ENCODE peak calls at places on chromosomes 13 and 19, in nine cellular contexts. P is WERI-Rb-1, C is stomach, L is fibroblast of pulmonary artery, K is GM23338, E is fibroblast of mammary gland, U is WTC11, M is H9, T is fibroblast of the aortic adventitia. D is an unnamed sample.

GRCh38 chr13:40145139-40145538 is 489.7 kb downstream of the COG6 start:
- DNase-seq in P (no peak), C (no peak), L (no peak), K (no peak), E (no peak), U (no peak), M (no peak), T (no peak), D (no peak)

GRCh38 chr13:50357586-50358118 is 342.4 kb downstream of the KCNRG start:
- DNase-seq in P (no peak), C (peak), L (peak), K (no peak), E (peak), U (no peak), M (no peak), T (peak), D (no peak)

GRCh38 chr19:12792853-12793289 is 1.6 kb downstream of the JUNB start:
- DNase-seq in P (no peak), C (no peak), L (no peak), K (no peak), E (no peak), U (no peak), M (no peak), T (no peak), D (no peak)

GRCh38 chr19:46471116-46471733 is at the start of gene PNMA8A:
- DNase-seq in P (peak), C (peak), L (peak), K (peak), E (peak), U (peak), M (peak), T (peak), D (peak)

GRCh38 chr13:109914111-109914510 is 127.7 kb upstream of the IRS2 start:
- DNase-seq in P (no peak), C (no peak), L (no peak), K (no peak), E (no peak), U (no peak), M (no peak), T (no peak), D (no peak)

GRCh38 chr13:95950103-95950502 is 103.1 kb downstream of the UGGT2 start:
- DNase-seq in P (no peak), C (no peak), L (no peak), K (peak), E (no peak), U (no peak), M (no peak), T (no peak), D (no peak)

GRCh38 chr13:99797716-99798115 is 173.9 kb downstream of the ZIC5 start:
- DNase-seq in P (no peak), C (no peak), L (no peak), K (peak), E (no peak), U (no peak), M (no peak), T (no peak), D (no peak)

GRCh38 chr13:43261018-43261417 is 237.6 kb downstream of the DNAJC15 start:
- DNase-seq in P (no peak), C (no peak), L (peak), K (no peak), E (peak), U (no peak), M (no peak), T (peak), D (no peak)

GRCh38 chr19:8088752-8089663 is 36.4 kb downstream of the CCL25 start:
- DNase-seq in P (no peak), C (no peak), L (no peak), K (no peak), E (no peak), U (no peak), M (no peak), T (no peak), D (no peak)

GRCh38 chr19:31448221-31448657 is 99.0 kb upstream of the TSHZ3 start:
- DNase-seq in P (no peak), C (peak), L (peak), K (no peak), E (peak), U (no peak), M (no peak), T (peak), D (no peak)

GRCh38 chr19:29671393-29672076 is 6.3 kb downstream of the PLEKHF1 start:
- DNase-seq in P (no peak), C (peak), L (peak), K (peak), E (peak), U (no peak), M (no peak), T (peak), D (no peak)

GRCh38 chr19:4676955-4677731 is 7.0 kb upstream of the MYDGF start:
- DNase-seq in P (peak), C (peak), L (peak), K (peak), E (peak), U (peak), M (peak), T (peak), D (peak)

GRCh38 chr19:34639491-34640085 is 37.4 kb downstream of the SCGB2B2 start:
- DNase-seq in P (peak), C (peak), L (peak), K (peak), E (peak), U (peak), M (peak), T (peak), D (peak)

DNA sequence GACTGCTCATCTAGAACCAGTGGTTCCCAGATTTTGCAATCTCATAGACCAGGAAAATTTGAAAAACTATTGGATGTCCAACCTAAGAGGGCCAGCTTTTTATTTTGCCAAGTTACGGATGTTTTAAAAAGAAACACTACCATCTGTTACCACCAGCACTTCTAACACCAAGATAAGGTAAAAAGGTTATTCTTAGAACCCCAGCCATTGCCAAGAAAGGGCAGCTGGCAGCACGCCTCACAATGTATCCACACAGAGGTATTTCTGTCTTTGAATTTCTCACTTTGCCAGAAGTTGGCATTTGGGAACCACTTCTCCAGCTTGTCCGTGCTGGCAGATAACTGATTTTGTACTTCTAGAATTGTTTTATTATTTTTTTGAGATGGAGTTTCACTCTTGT is 28.7 kb downstream of the CAPN12 start:
- DNase-seq in P (no peak), C (peak), L (no peak), K (no peak), E (no peak), U (no peak), M (no peak), T (no peak), D (no peak)
- TF ChIP-seq CTCF in P (no peak), C (no peak), L (no peak), K (no peak), E (no peak), U (no peak), M (no peak), T (no peak), D (no peak)

GRCh38 chr19:2976609-2977000 is 759 bp upstream of the TLE6 start:
- DNase-seq in P (no peak), C (no peak), L (no peak), K (peak), E (no peak), U (no peak), M (peak), T (no peak), D (no peak)
- TF ChIP-seq CTCF in P (no peak), C (no peak), L (no peak), K (no peak), E (no peak), U (no peak), M (no peak), T (no peak), D (no peak)

DNA sequence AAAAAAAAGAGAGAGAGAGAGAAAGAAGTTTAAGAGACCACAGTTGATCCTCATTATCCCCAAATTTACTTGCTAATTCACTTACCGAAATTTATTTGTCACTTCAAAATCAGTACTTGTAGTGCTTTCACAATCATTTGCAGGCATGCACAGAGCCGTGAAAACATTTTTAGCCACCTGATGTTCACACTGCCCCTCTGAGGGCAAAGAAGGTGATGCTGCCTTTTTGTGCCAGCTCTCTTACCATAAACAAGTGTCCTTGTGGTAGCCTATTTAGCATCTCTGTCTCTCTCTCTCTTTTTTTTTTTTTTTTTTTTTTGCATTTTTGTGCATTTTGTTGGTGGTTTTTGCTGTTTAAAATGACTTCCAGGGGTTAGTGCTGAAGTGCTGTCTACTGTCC is 24.0 kb upstream of the CASP14 start:
- DNase-seq in P (no peak), C (no peak), L (no peak), K (peak), E (no peak), U (peak), M (no peak), T (no peak), D (no peak)
- TF ChIP-seq CTCF in P (peak), C (no peak), L (no peak), K (peak), E (no peak), U (no peak), M (no peak), T (no peak), D (no peak)

DNA sequence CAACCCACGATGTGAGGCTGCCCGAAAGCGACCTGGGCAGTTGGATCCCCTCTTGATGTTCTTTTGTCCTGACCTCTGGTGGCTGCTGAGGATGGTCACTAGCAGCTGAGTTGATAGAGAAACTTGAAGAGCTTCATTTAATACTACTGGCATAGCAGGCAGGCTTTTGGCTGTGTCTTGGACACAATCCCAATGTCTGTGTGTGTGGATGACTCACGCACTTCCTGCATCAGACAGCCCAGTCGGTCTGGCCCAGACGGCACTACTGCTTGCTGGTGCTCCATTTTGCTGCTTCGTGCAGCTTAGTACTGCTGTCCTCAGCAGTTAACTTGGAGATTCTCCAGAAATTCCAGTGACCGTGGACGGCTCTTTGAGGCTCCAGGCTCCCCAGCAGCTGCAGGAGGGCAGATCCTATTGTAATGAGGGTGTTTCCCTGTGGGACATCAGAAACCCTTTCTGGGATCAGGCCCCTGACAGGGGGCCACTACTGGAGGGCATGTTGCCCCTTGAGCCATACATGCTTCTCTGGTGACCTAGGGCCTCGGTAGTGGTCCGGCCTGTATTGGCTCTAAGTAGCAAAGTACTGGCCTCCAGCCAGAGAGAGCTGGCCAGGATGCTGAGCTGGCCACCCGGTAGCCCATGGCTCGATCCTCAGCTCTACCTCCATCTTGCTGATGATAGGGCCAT is 4.5 kb downstream of the FPR3 start:
- DNase-seq in P (no peak), C (peak), L (peak), K (no peak), E (peak), U (no peak), M (no peak), T (peak), D (no peak)
- TF ChIP-seq CTCF in P (no peak), C (no peak), L (peak), K (no peak), E (peak), U (no peak), M (no peak), T (no peak), D (no peak)